ENCODE peak calls at places on chromosomes 13 and 19, in six cellular contexts. M is GM20000; T is neural progenitor cell; P is T-helper 17 cell; J is activated CD4-positive, alpha-beta T cell treated with anti-CD3 and anti-CD28 coated beads, Interleukin-2, amount 10 ng/mL, durations not matched to agents 24 days and 14 days; F is AG09319. V is an unnamed sample.

GRCh38 chr13:29472317-29472961 is 123.0 kb downstream of the SLC7A1 start:
- DNase-seq in M (peak), T (peak), P (no peak), J (peak), F (no peak), V (no peak)

GRCh38 chr13:76829572-76830327 is 56.5 kb downstream of the KCTD12 start:
- DNase-seq in M (no peak), T (no peak), P (no peak), J (no peak), F (no peak), V (no peak)

GRCh38 chr19:39238209-39238608 is 6.6 kb downstream of the IFNL3 start:
- DNase-seq in M (no peak), T (no peak), P (no peak), J (no peak), F (no peak), V (no peak)

GRCh38 chr13:75353786-75354193 is 128.2 kb downstream of the TBC1D4 start:
- DNase-seq in M (peak), T (no peak), P (no peak), J (no peak), F (no peak), V (no peak)

GRCh38 chr13:20174656-20175405 is 14.0 kb upstream of the GJA3 start:
- DNase-seq in M (peak), T (no peak), P (no peak), J (peak), F (peak), V (no peak)

GRCh38 chr19:33416307-33417215 is 43.1 kb downstream of the CEBPG start:
- DNase-seq in M (peak), T (peak), P (peak), J (peak), F (no peak), V (peak)

GRCh38 chr19:55472463-55472862 is 4.0 kb upstream of the ZNF628 start:
- DNase-seq in M (no peak), T (no peak), P (no peak), J (no peak), F (no peak), V (no peak)

GRCh38 chr13:94825507-94825906 is 113.2 kb upstream of the SOX21 start:
- DNase-seq in M (no peak), T (peak), P (no peak), J (no peak), F (no peak), V (no peak)

GRCh38 chr13:74226791-74227475 is 92.7 kb upstream of the KLF12 start:
- DNase-seq in M (no peak), T (no peak), P (no peak), J (no peak), F (no peak), V (no peak)

GRCh38 chr13:23996456-23996855 is 99.2 kb upstream of the C1QTNF9B start:
- DNase-seq in M (no peak), T (no peak), P (no peak), J (no peak), F (no peak), V (no peak)

GRCh38 chr13:75788494-75788991 is 152.4 kb downstream of the LMO7 start:
- DNase-seq in M (no peak), T (no peak), P (no peak), J (peak), F (peak), V (no peak)

GRCh38 chr19:19356901-19357566 is 36.4 kb downstream of the MAU2 start:
- DNase-seq in M (no peak), T (no peak), P (no peak), J (no peak), F (no peak), V (no peak)

GRCh38 chr13:109697936-109698335 is 88.4 kb downstream of the IRS2 start:
- DNase-seq in M (no peak), T (no peak), P (no peak), J (peak), F (no peak), V (no peak)

GRCh38 chr13:52361225-52361624 is 44.7 kb downstream of the THSD1 start:
- DNase-seq in M (no peak), T (no peak), P (no peak), J (no peak), F (no peak), V (no peak)

GRCh38 chr19:34370983-34371382 is 6.0 kb downstream of the GPI start:
- DNase-seq in M (no peak), T (no peak), P (no peak), J (no peak), F (no peak), V (no peak)

GRCh38 chr19:56132316-56132822 is 8.7 kb upstream of the ZNF444 start:
- DNase-seq in M (no peak), T (peak), P (no peak), J (no peak), F (peak), V (no peak)

GRCh38 chr19:2426661-2427322 is 594 bp downstream of the TIMM13 start:
- DNase-seq in M (peak), T (peak), P (no peak), J (peak), F (no peak), V (no peak)

GRCh38 chr19:7391218-7391670 is 42.5 kb downstream of the ARHGEF18 start:
- DNase-seq in M (no peak), T (no peak), P (no peak), J (no peak), F (no peak), V (no peak)

GRCh38 chr19:5990289-5990797 is 12.4 kb upstream of the RANBP3 start:
- DNase-seq in M (no peak), T (peak), P (no peak), J (no peak), F (no peak), V (no peak)

GRCh38 chr19:47057328-47057727 is 8.9 kb upstream of the TMEM160 start:
- DNase-seq in M (no peak), T (no peak), P (no peak), J (no peak), F (no peak), V (no peak)

GRCh38 chr13:60431108-60431700 is 34.2 kb downstream of the TDRD3 start:
- DNase-seq in M (peak), T (peak), P (no peak), J (peak), F (peak), V (no peak)

GRCh38 chr13:34300559-34300958 is 482.6 kb downstream of the RFC3 start:
- DNase-seq in M (no peak), T (no peak), P (no peak), J (no peak), F (no peak), V (no peak)

GRCh38 chr13:51370116-51370515 is 30.6 kb downstream of the SERPINE3 start:
- DNase-seq in M (no peak), T (no peak), P (no peak), J (no peak), F (no peak), V (no peak)

GRCh38 chr13:78595819-78596700 is 7.3 kb downstream of the POU4F1 start:
- DNase-seq in M (peak), T (peak), P (no peak), J (peak), F (no peak), V (no peak)

GRCh38 chr19:5537870-5538269 is 29.9 kb downstream of the TINCR start:
- DNase-seq in M (no peak), T (no peak), P (no peak), J (no peak), F (no peak), V (no peak)

GRCh38 chr19:33197591-33198000 is 3.5 kb downstream of the LRP3 start:
- DNase-seq in M (peak), T (no peak), P (no peak), J (no peak), F (no peak), V (no peak)

GRCh38 chr19:47227347-47228167 is 3.4 kb downstream of the BBC3 start:
- DNase-seq in M (peak), T (peak), P (no peak), J (peak), F (peak), V (no peak)